ENCODE peak calls at places on chromosomes 5 and 9, in five cellular contexts. M is heart left ventricle, T is SJSA1, W is neuronal stem cell, Q is A549. K is an unnamed sample.

GRCh38 chr5:137735531-137736284 is at the start of gene KLHL3:
- DNase-seq in M (peak; percentile 48), T (no peak), W (peak; percentile 67), Q (no peak), K (no peak)

GRCh38 chr9:33233659-33234335 is 6.2 kb upstream of the SPINK4 start:
- DNase-seq in M (peak; percentile 33), T (peak; percentile 28), W (no peak), Q (peak; percentile 97), K (no peak)

GRCh38 chr5:113663879-113664278 is 150.4 kb downstream of the YTHDC2 start:
- DNase-seq in M (no peak), T (peak; percentile 29), W (no peak), Q (peak; percentile 6), K (peak; percentile 28)

GRCh38 chr9:133506653-133507038 is 18.1 kb downstream of the MYMK start:
- DNase-seq in M (peak; percentile 76), T (peak; percentile 25), W (no peak), Q (no peak), K (no peak)

GRCh38 chr5:93510626-93511420 is 70.2 kb downstream of the NR2F1-AS1 start:
- DNase-seq in M (no peak), T (no peak), W (no peak), Q (no peak), K (no peak)

GRCh38 chr5:37893414-37894134 is 53.7 kb upstream of the GDNF start:
- DNase-seq in M (no peak), T (no peak), W (no peak), Q (no peak), K (no peak)

GRCh38 chr5:89929173-89929572 is 480.4 kb downstream of the CETN3 start:
- DNase-seq in M (no peak), T (no peak), W (no peak), Q (no peak), K (no peak)

GRCh38 chr5:103120607-103121200 is 603 bp downstream of the PPIP5K2 start:
- DNase-seq in M (no peak), T (peak; percentile 43), W (no peak), Q (no peak), K (no peak)

GRCh38 chr5:123300266-123300665 is 122.9 kb downstream of the CEP120 start:
- DNase-seq in M (no peak), T (no peak), W (no peak), Q (no peak), K (no peak)

GRCh38 chr5:139461698-139462097 is 845 bp downstream of the ECSCR start:
- DNase-seq in M (no peak), T (no peak), W (no peak), Q (no peak), K (no peak)

GRCh38 chr9:127407505-127407868 is 10.5 kb downstream of the SLC2A8 start:
- DNase-seq in M (no peak), T (no peak), W (no peak), Q (no peak), K (no peak)

GRCh38 chr5:60339691-60340191 is 360.2 kb downstream of the DEPDC1B start:
- DNase-seq in M (no peak), T (no peak), W (no peak), Q (no peak), K (no peak)

GRCh38 chr9:70177121-70177520 is 81.7 kb upstream of the SMC5 start:
- DNase-seq in M (no peak), T (no peak), W (no peak), Q (no peak), K (no peak)

GRCh38 chr5:67971223-67971830 is 244.2 kb upstream of the PIK3R1 start:
- DNase-seq in M (no peak), T (no peak), W (no peak), Q (no peak), K (no peak)

GRCh38 chr5:17436345-17436744 is 61.7 kb upstream of the TAF11L2 start:
- DNase-seq in M (no peak), T (peak; percentile 54), W (no peak), Q (no peak), K (no peak)

GRCh38 chr9:108569624-108570023 is 286.2 kb downstream of the ACTL7B start:
- DNase-seq in M (no peak), T (no peak), W (no peak), Q (no peak), K (no peak)

GRCh38 chr5:128197911-128198522 is 114.5 kb downstream of the SLC12A2 start:
- DNase-seq in M (no peak), T (no peak), W (no peak), Q (no peak), K (no peak)

GRCh38 chr9:126745574-126746411 is 59.0 kb upstream of the ZBTB43 start:
- DNase-seq in M (no peak), T (no peak), W (no peak), Q (no peak), K (no peak)

GRCh38 chr9:119938871-119939270 is 569.6 kb upstream of the BRINP1 start:
- DNase-seq in M (no peak), T (no peak), W (no peak), Q (no peak), K (no peak)

GRCh38 chr9:7318920-7319319 is 480.7 kb downstream of the DMAC1 start:
- DNase-seq in M (no peak), T (no peak), W (no peak), Q (no peak), K (no peak)

GRCh38 chr5:178332096-178332780 is 99.6 kb upstream of the PHYKPL start:
- DNase-seq in M (peak; percentile 27), T (no peak), W (no peak), Q (no peak), K (no peak)

GRCh38 chr9:9108641-9109040 is 1309.1 kb upstream of the DMAC1 start:
- DNase-seq in M (no peak), T (no peak), W (no peak), Q (no peak), K (no peak)

GRCh38 chr5:153713913-153714312 is 223.4 kb downstream of the GRIA1 start:
- DNase-seq in M (no peak), T (no peak), W (no peak), Q (no peak), K (no peak)

GRCh38 chr9:81389569-81389993 is 299.8 kb downstream of the TLE1 start:
- DNase-seq in M (peak; percentile 58), T (peak; percentile 95), W (no peak), Q (peak; percentile 58), K (no peak)

GRCh38 chr5:124111886-124112285 is 599.9 kb downstream of the CSNK1G3 start:
- DNase-seq in M (no peak), T (no peak), W (no peak), Q (no peak), K (no peak)

GRCh38 chr5:90279091-90279490 is 130.5 kb downstream of the CETN3 start:
- DNase-seq in M (no peak), T (no peak), W (no peak), Q (no peak), K (no peak)

GRCh38 chr9:132977626-132978450 is 656 bp upstream of the GFI1B start:
- DNase-seq in M (peak; percentile 45), T (peak; percentile 19), W (peak; percentile 56), Q (peak; percentile 83), K (peak; percentile 50)

GRCh38 chr9:40911647-40912046 is 216.8 kb downstream of the FOXD4L6 start:
- DNase-seq in M (no peak), T (no peak), W (no peak), Q (no peak), K (no peak)
- H3K9me3 ChIP-seq in M (peaks cover 98% of the 10 kb centered on the region), T (peaks cover 20% of the 10 kb centered on the region), W (peaks cover 8% of the 10 kb centered on the region), Q (peaks cover 91% of the 10 kb centered on the region), K (peaks cover 71% of the 10 kb centered on the region)

GRCh38 chr9:103361906-103362305 is 366.8 kb downstream of the CYLC2 start:
- DNase-seq in M (no peak), T (no peak), W (no peak), Q (no peak), K (no peak)
- H3K9me3 ChIP-seq in M (no peaks in the 10 kb centered on the region), T (no peaks in the 10 kb centered on the region), W (no peaks in the 10 kb centered on the region), Q (no peaks in the 10 kb centered on the region), K (peaks cover 3% of the 10 kb centered on the region)

DNA sequence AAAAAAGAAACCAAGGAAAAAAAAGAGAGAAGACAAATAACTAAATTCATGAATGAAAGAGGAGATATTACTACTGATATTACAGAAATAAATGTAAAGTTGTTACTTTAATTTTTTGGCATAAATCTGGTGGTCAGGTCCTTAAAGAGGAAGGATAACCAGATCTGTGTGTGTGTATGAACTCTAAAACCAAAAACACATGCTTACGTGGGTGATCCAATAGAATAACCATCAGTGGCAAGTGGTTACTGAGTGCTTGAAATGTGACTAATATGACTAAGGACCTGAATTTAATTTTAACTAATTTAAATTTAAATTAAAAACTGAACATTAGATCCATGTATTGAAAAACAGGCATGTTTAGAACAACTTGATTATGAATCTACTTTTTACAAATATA is 10.3 kb downstream of the SLC28A3 start:
- DNase-seq in M (no peak), T (no peak), W (no peak), Q (no peak), K (no peak)
- H3K9me3 ChIP-seq in M (peaks cover 15% of the 10 kb centered on the region), T (no peaks in the 10 kb centered on the region), W (no peaks in the 10 kb centered on the region), Q (peaks cover 9% of the 10 kb centered on the region), K (no peaks in the 10 kb centered on the region)

DNA sequence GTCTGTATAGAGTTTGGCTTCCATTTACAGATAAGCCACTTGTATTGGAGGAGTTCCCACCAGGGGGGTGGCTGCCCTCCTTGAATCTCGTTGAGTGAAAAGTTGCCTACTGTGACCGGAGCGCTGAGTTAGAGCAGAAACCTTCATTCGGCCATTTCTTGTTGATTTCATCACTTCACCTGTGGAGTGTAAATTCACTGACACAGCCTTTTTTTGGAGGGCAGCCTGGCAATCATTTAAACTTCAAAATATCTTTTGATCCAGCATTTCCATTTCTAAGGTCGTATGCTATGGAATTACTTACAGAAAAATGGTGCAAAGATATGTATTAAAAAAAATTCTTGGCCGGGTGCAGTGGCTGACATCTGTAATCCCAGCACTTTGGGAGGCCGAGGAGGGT is 40.8 kb downstream of the PRRC2B start:
- DNase-seq in M (no peak), T (no peak), W (no peak), Q (no peak), K (no peak)
- H3K9me3 ChIP-seq in M (no peaks in the 10 kb centered on the region), T (no peaks in the 10 kb centered on the region), W (no peaks in the 10 kb centered on the region), Q (no peaks in the 10 kb centered on the region), K (no peaks in the 10 kb centered on the region)

GRCh38 chr9:122718038-122718437 is 5.8 kb upstream of the OR1L4 start:
- DNase-seq in M (no peak), T (no peak), W (no peak), Q (no peak), K (no peak)
- H3K9me3 ChIP-seq in M (peaks cover 10% of the 10 kb centered on the region), T (no peaks in the 10 kb centered on the region), W (no peaks in the 10 kb centered on the region), Q (peaks cover 18% of the 10 kb centered on the region), K (no peaks in the 10 kb centered on the region)

GRCh38 chr5:12794476-12795332 is 890.5 kb upstream of the CTNND2 start:
- DNase-seq in M (no peak), T (no peak), W (no peak), Q (no peak), K (no peak)
- H3K9me3 ChIP-seq in M (peaks cover 11% of the 10 kb centered on the region), T (peaks cover 5% of the 10 kb centered on the region), W (no peaks in the 10 kb centered on the region), Q (no peaks in the 10 kb centered on the region), K (no peaks in the 10 kb centered on the region)

DNA sequence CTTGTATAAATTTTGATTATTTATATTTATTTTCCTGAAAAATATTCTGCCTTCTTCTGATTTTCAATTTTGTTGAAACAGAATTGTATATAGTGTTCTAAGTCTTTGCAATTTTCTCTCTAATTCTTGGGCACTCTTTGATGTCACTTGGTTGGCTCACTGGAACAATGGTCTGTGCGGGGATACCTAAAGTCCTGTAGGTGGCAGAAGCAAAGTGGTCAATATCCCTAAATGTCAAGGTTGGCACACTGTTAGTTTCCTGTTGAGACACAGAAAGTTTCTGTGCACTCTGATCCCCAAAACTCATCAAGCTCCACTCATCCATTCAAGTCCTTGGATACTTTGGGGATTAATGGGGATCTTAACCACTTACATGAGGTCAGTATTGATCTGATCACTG is 480.8 kb upstream of the CCNG1 start:
- DNase-seq in M (no peak), T (no peak), W (no peak), Q (no peak), K (no peak)
- H3K9me3 ChIP-seq in M (no peaks in the 10 kb centered on the region), T (peaks cover 6% of the 10 kb centered on the region), W (no peaks in the 10 kb centered on the region), Q (no peaks in the 10 kb centered on the region), K (no peaks in the 10 kb centered on the region)

K was measured in T-helper 17 cell.